ENCODE peak calls at places on chromosomes 3 and 15, in ten cellular contexts. Q, B, H, N, G, D, O, Y, W and F are unnamed samples. For H3K9me3, the result is how much of the 10 kb centered on the place peaks cover.

GRCh38 chr3:83460051-83460450 is 1498.7 kb upstream of the CADM2 start:
- DNase-seq in Q (no peak), B (no peak), H (no peak), N (no peak), G (no peak), D (no peak), O (no peak), Y (no peak), W (no peak), F (no peak)

GRCh38 chr3:82672966-82673365 is 911.5 kb upstream of the GBE1 start:
- DNase-seq in Q (no peak), B (no peak), H (no peak), N (no peak), G (no peak), D (no peak), O (no peak), Y (no peak), W (no peak), F (no peak)

GRCh38 chr3:186790261-186790981 is 7.0 kb downstream of the EIF4A2 start:
- DNase-seq in Q (peak), B (no peak), H (no peak), N (peak), G (no peak), D (peak), O (no peak), Y (no peak), W (peak), F (no peak)

GRCh38 chr3:126743350-126743749 is 39.3 kb downstream of the CHCHD6 start:
- DNase-seq in Q (no peak), B (no peak), H (no peak), N (no peak), G (no peak), D (no peak), O (no peak), Y (no peak), W (no peak), F (no peak)

GRCh38 chr3:16390581-16390980 is 122.9 kb downstream of the RFTN1 start:
- DNase-seq in Q (no peak), B (no peak), H (no peak), N (no peak), G (no peak), D (no peak), O (no peak), Y (no peak), W (no peak), F (no peak)

GRCh38 chr15:87033056-87033455 is 953.4 kb downstream of the AGBL1 start:
- DNase-seq in Q (no peak), B (no peak), H (no peak), N (no peak), G (no peak), D (peak), O (no peak), Y (no peak), W (peak), F (no peak)

GRCh38 chr3:10375296-10376053 is 54.6 kb upstream of the SEC13 start:
- DNase-seq in Q (no peak), B (no peak), H (no peak), N (no peak), G (no peak), D (no peak), O (no peak), Y (no peak), W (no peak), F (no peak)

GRCh38 chr3:17151598-17152373 is 267.0 kb downstream of the PLCL2 start:
- DNase-seq in Q (no peak), B (no peak), H (no peak), N (no peak), G (no peak), D (no peak), O (no peak), Y (no peak), W (no peak), F (no peak)

GRCh38 chr15:77021803-77022381 is 27.0 kb downstream of the PSTPIP1 start:
- DNase-seq in Q (peak), B (no peak), H (no peak), N (no peak), G (peak), D (no peak), O (no peak), Y (no peak), W (no peak), F (no peak)

GRCh38 chr3:138479355-138479964 is 45.0 kb downstream of the ESYT3 start:
- DNase-seq in Q (peak), B (peak), H (no peak), N (peak), G (no peak), D (peak), O (no peak), Y (no peak), W (peak), F (no peak)

GRCh38 chr3:53806182-53807116 is 39.8 kb downstream of the CHDH start:
- DNase-seq in Q (peak), B (peak), H (no peak), N (no peak), G (no peak), D (no peak), O (no peak), Y (peak), W (no peak), F (no peak)

GRCh38 chr3:165919284-165919683 is 82.1 kb upstream of the BCHE start:
- DNase-seq in Q (no peak), B (no peak), H (no peak), N (no peak), G (no peak), D (no peak), O (no peak), Y (no peak), W (no peak), F (no peak)

GRCh38 chr3:138972941-138973340 is 25.9 kb downstream of the FOXL2NB start:
- DNase-seq in Q (no peak), B (no peak), H (no peak), N (no peak), G (no peak), D (no peak), O (no peak), Y (no peak), W (no peak), F (no peak)

GRCh38 chr3:22835041-22835440 is 368.1 kb upstream of the UBE2E2 start:
- DNase-seq in Q (no peak), B (no peak), H (no peak), N (no peak), G (no peak), D (no peak), O (no peak), Y (no peak), W (no peak), F (no peak)

GRCh38 chr3:72413228-72413627 is 435.0 kb downstream of the SHQ1 start:
- DNase-seq in Q (peak), B (no peak), H (no peak), N (peak), G (no peak), D (no peak), O (no peak), Y (no peak), W (no peak), F (no peak)

GRCh38 chr3:10445561-10445960 is 59.8 kb downstream of the ATP2B2 start:
- DNase-seq in Q (peak), B (no peak), H (no peak), N (no peak), G (no peak), D (no peak), O (no peak), Y (no peak), W (no peak), F (no peak)

GRCh38 chr3:66233033-66233432 is 12.2 kb downstream of the SLC25A26 start:
- DNase-seq in Q (no peak), B (no peak), H (no peak), N (no peak), G (no peak), D (no peak), O (no peak), Y (no peak), W (no peak), F (no peak)

GRCh38 chr15:34337557-34338306 is at the start of gene SLC12A6:
- DNase-seq in Q (peak), B (peak), H (peak), N (peak), G (peak), D (peak), O (peak), Y (peak), W (peak), F (peak)

GRCh38 chr3:53075743-53076140 is 29.9 kb upstream of the SFMBT1 start:
- DNase-seq in Q (no peak), B (no peak), H (no peak), N (no peak), G (no peak), D (no peak), O (no peak), Y (no peak), W (no peak), F (no peak)

GRCh38 chr15:36595625-36596024 is 16.2 kb downstream of the CDIN1 start:
- DNase-seq in Q (no peak), B (no peak), H (no peak), N (no peak), G (no peak), D (no peak), O (no peak), Y (no peak), W (no peak), F (no peak)

GRCh38 chr3:71132995-71133730 is 450.4 kb downstream of the FOXP1 start:
- DNase-seq in Q (no peak), B (no peak), H (no peak), N (no peak), G (no peak), D (no peak), O (no peak), Y (no peak), W (no peak), F (no peak)

GRCh38 chr15:31147943-31148621 is 46.6 kb upstream of the TRPM1 start:
- DNase-seq in Q (no peak), B (no peak), H (no peak), N (no peak), G (no peak), D (no peak), O (no peak), Y (no peak), W (no peak), F (no peak)

GRCh38 chr3:30012941-30013543 is 593.4 kb upstream of the TGFBR2 start:
- DNase-seq in Q (peak), B (peak), H (no peak), N (peak), G (peak), D (peak), O (peak), Y (peak), W (peak), F (peak)

GRCh38 chr15:89912145-89912673 is 543 bp downstream of the ARPIN start:
- DNase-seq in Q (no peak), B (peak), H (no peak), N (peak), G (peak), D (no peak), O (peak), Y (no peak), W (peak), F (no peak)

GRCh38 chr15:29435811-29436210 is 166.2 kb upstream of the NSMCE3 start:
- DNase-seq in Q (no peak), B (no peak), H (no peak), N (no peak), G (no peak), D (no peak), O (no peak), Y (no peak), W (no peak), F (no peak)

GRCh38 chr3:124519844-124520243 is 210.4 kb upstream of the UMPS start:
- DNase-seq in Q (no peak), B (no peak), H (no peak), N (no peak), G (no peak), D (no peak), O (no peak), Y (no peak), W (no peak), F (no peak)

GRCh38 chr3:139520028-139520737 is 19.4 kb downstream of the RBP1 start:
- DNase-seq in Q (peak), B (peak), H (no peak), N (no peak), G (no peak), D (peak), O (no peak), Y (no peak), W (peak), F (no peak)

GRCh38 chr3:152276688-152277087 is 8.0 kb downstream of the MBNL1 start:
- DNase-seq in Q (no peak), B (no peak), H (no peak), N (no peak), G (no peak), D (no peak), O (no peak), Y (no peak), W (no peak), F (no peak)
- H3K4me3 ChIP-seq in Q (no peak), B (no peak), H (no peak), N (no peak), G (no peak), D (no peak), O (no peak), Y (no peak), W (no peak), F (no peak)

GRCh38 chr3:33699275-33699674 is 18.8 kb downstream of the CLASP2 start:
- DNase-seq in Q (no peak), B (no peak), H (no peak), N (no peak), G (no peak), D (no peak), O (no peak), Y (no peak), W (no peak), F (no peak)

GRCh38 chr3:33706056-33706455 is 12.0 kb downstream of the CLASP2 start:
- DNase-seq in Q (no peak), B (no peak), H (no peak), N (no peak), G (no peak), D (no peak), O (no peak), Y (no peak), W (no peak), F (no peak)

GRCh38 chr3:33704891-33705290 is 13.2 kb downstream of the CLASP2 start:
- DNase-seq in Q (peak), B (no peak), H (no peak), N (no peak), G (no peak), D (no peak), O (no peak), Y (no peak), W (no peak), F (no peak)
- H3K9me3 ChIP-seq in Q (under half), B (under half), H (under half), N (under half), G (under half), D (under half), O (under half), Y (under half), W (under half), F (under half)

DNA sequence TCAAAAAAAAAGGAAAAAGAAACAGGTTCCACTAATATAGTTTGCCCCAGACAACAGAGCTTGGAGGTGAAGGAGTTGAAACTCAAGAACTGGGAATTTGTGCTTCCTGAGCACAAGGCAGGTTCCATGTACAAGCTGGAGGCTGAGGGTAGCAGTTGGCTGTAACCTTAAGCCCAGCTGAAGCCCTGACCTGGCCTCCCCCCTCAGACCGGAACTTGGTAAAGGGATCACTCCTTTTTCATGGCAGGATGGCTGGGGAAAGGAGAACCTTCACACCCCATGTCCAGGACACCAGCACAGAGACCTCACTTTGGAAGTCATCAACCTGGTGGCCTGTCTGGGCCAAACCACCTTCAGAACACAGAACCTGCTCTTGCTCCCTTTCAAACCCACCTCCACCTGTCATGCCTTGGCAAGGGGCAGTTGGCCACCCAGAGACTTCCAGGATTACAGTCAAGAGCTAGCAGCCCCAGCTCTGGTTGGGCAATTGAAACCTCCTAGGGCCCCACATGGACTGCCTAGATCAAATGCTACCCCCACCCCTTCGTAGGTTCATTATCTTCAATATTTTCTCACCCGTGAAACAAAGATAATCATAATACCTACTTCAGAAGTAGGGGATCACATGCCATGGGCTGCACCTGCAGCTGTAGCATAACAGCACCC is 3.5 kb downstream of the RPL29 start:
- DNase-seq in Q (no peak), B (no peak), H (no peak), N (no peak), G (no peak), D (peak), O (no peak), Y (no peak), W (no peak), F (no peak)
- H3K4me3 ChIP-seq in Q (no peak), B (no peak), H (no peak), N (no peak), G (no peak), D (no peak), O (no peak), Y (no peak), W (no peak), F (no peak)

GRCh38 chr15:24986653-24987052 is 31.9 kb downstream of the SNRPN start:
- DNase-seq in Q (no peak), B (no peak), H (no peak), N (no peak), G (no peak), D (no peak), O (no peak), Y (no peak), W (no peak), F (no peak)

DNA sequence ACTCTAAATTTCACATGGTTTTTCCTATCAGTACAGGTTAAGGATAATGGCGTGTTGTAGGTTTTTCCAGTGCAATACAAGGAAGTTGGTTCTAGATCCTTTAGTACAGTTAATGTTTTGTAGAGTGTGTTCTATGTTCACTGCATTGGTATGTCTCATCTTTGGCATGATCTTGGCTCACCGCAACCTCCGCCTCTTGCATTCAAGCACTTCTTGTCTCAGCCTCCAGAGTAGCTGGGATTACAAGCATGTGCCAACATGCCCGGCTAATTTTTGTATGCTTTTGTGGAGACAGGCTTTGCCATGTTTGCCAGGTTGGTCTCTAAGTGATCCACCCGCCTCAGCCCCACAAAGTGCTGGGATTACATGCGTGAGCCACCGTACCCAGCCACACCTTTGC is 30.4 kb downstream of the SNRPN start:
- DNase-seq in Q (no peak), B (no peak), H (no peak), N (no peak), G (no peak), D (no peak), O (no peak), Y (no peak), W (no peak), F (no peak)
- H3K9me3 ChIP-seq in Q (under half), B (under half), H (under half), N (under half), G (under half), D (under half), O (under half), Y (under half), W (under half), F (under half)

DNA sequence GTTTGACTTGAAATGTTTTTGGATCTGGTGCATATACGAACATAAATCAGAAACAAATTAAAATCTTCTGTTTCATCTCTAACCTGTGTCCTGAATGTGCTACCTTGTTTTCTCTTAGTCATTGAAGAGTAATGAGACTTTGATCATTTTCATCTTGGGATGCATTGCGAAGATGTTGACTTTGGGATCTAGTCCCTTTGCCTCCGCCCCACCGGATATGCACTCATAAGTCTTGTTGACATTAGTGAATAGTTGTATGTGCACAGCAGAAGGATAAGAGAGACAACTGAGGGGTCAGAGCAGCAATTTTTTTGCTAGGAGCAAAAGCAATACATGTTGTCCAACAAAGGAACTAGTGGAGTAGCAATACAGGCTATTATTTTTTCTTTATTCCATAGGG is 35.9 kb upstream of the SPRED1 start:
- DNase-seq in Q (peak), B (no peak), H (no peak), N (no peak), G (no peak), D (peak), O (no peak), Y (no peak), W (no peak), F (no peak)
- H3K4me3 ChIP-seq in Q (no peak), B (no peak), H (no peak), N (no peak), G (no peak), D (no peak), O (no peak), Y (no peak), W (no peak), F (no peak)

GRCh38 chr15:46409879-46410278 is 775.0 kb downstream of the SQOR start:
- DNase-seq in Q (no peak), B (no peak), H (no peak), N (no peak), G (no peak), D (no peak), O (no peak), Y (no peak), W (no peak), F (no peak)
- H3K9me3 ChIP-seq in Q (under half), B (under half), H (under half), N (under half), G (under half), D (under half), O (under half), Y (under half), W (under half), F (under half)

GRCh38 chr3:43238801-43239200 is 47.5 kb upstream of the SNRK start:
- DNase-seq in Q (no peak), B (no peak), H (no peak), N (no peak), G (no peak), D (no peak), O (no peak), Y (no peak), W (no peak), F (no peak)

GRCh38 chr3:43236008-43236407 is 50.3 kb upstream of the SNRK start:
- DNase-seq in Q (peak), B (no peak), H (no peak), N (no peak), G (no peak), D (no peak), O (no peak), Y (no peak), W (no peak), F (no peak)

GRCh38 chr3:43231276-43232000 is 54.9 kb upstream of the SNRK start:
- DNase-seq in Q (peak), B (no peak), H (no peak), N (no peak), G (no peak), D (no peak), O (no peak), Y (no peak), W (no peak), F (no peak)

GRCh38 chr3:43233062-43233461 is 53.3 kb upstream of the SNRK start:
- DNase-seq in Q (no peak), B (no peak), H (no peak), N (no peak), G (no peak), D (no peak), O (no peak), Y (no peak), W (no peak), F (no peak)
- H3K4me3 ChIP-seq in Q (no peak), B (no peak), H (no peak), N (no peak), G (no peak), D (no peak), O (no peak), Y (no peak), W (no peak), F (no peak)